ENCODE peak calls at places on chromosomes 4 and X, in six cellular contexts. A is SK-N-SH, O is neuronal stem cell, P is upper lobe of right lung, T is lung, S is tibial nerve. F is an unnamed sample.

GRCh38 chrX:2533424-2533823 is 32.6 kb upstream of the DHRSX start:
- DNase-seq in A (no peak), O (no peak), P (no peak), T (no peak), S (no peak), F (no peak)

GRCh38 chr4:133152330-133152791 is 3.3 kb downstream of the PCDH10 start:
- DNase-seq in A (no peak), O (no peak), P (no peak), T (no peak), S (no peak), F (peak; percentile 74)

GRCh38 chr4:152187693-152188092 is 348.2 kb downstream of the FBXW7 start:
- DNase-seq in A (no peak), O (no peak), P (no peak), T (no peak), S (no peak), F (no peak)

GRCh38 chr4:10333942-10334341 is 123.3 kb downstream of the ZNF518B start:
- DNase-seq in A (no peak), O (no peak), P (no peak), T (no peak), S (no peak), F (peak; percentile 86)

GRCh38 chr4:102500371-102501175 is 586 bp upstream of the NFKB1 start:
- DNase-seq in A (peak; percentile 73), O (peak; percentile 11), P (peak; percentile 77), T (peak; percentile 56), S (peak; percentile 45), F (peak; percentile 79)

GRCh38 chr4:53273726-53274125 is 92.1 kb downstream of the SCFD2 start:
- DNase-seq in A (no peak), O (no peak), P (no peak), T (no peak), S (no peak), F (no peak)

GRCh38 chr4:151905197-151905596 is 144.4 kb upstream of the GATB start:
- DNase-seq in A (no peak), O (no peak), P (no peak), T (no peak), S (no peak), F (no peak)

GRCh38 chr4:99693164-99693563 is 35.5 kb upstream of the C4orf54 start:
- DNase-seq in A (no peak), O (no peak), P (no peak), T (no peak), S (no peak), F (no peak)

GRCh38 chrX:104913348-104913747 is 307.1 kb downstream of the TEX13A start:
- DNase-seq in A (peak; percentile 8), O (peak; percentile 23), P (no peak), T (no peak), S (no peak), F (peak; percentile 36)

GRCh38 chr4:110533940-110534339 is 58.0 kb downstream of the ENPEP start:
- DNase-seq in A (no peak), O (no peak), P (no peak), T (no peak), S (no peak), F (no peak)

GRCh38 chr4:181659202-181659601 is 584.0 kb upstream of the TENM3 start:
- DNase-seq in A (no peak), O (no peak), P (no peak), T (no peak), S (no peak), F (no peak)

GRCh38 chr4:67020079-67020807 is 525.1 kb downstream of the CENPC start:
- DNase-seq in A (no peak), O (no peak), P (no peak), T (no peak), S (no peak), F (no peak)

GRCh38 chrX:153831435-153832150 is 1.2 kb upstream of the PDZD4 start:
- DNase-seq in A (no peak), O (no peak), P (no peak), T (no peak), S (no peak), F (peak; percentile 61)

GRCh38 chrX:55907968-55908607 is 190.5 kb downstream of the RRAGB start:
- DNase-seq in A (no peak), O (peak; percentile 37), P (peak; percentile 80), T (peak; percentile 48), S (no peak), F (peak; percentile 88)

GRCh38 chrX:38304010-38304409 is 23.3 kb downstream of the RPGR start:
- DNase-seq in A (no peak), O (no peak), P (no peak), T (no peak), S (no peak), F (peak; percentile 57)

GRCh38 chr4:159227984-159228383 is 125.1 kb downstream of the RAPGEF2 start:
- DNase-seq in A (peak; percentile 27), O (peak; percentile 43), P (peak; percentile 80), T (peak; percentile 81), S (peak; percentile 35), F (peak; percentile 70)

GRCh38 chr4:122602277-122603142 is 18.4 kb downstream of the IL21 start:
- DNase-seq in A (peak; percentile 8), O (peak; percentile 6), P (no peak), T (no peak), S (no peak), F (peak; percentile 54)

GRCh38 chr4:74120086-74120485 is 21.1 kb upstream of the CXCL2 start:
- DNase-seq in A (no peak), O (no peak), P (no peak), T (no peak), S (no peak), F (no peak)

GRCh38 chr4:179976777-179977176 is 2266.4 kb upstream of the TENM3 start:
- DNase-seq in A (no peak), O (no peak), P (no peak), T (no peak), S (no peak), F (no peak)

GRCh38 chr4:179981161-179981560 is 2262.0 kb upstream of the TENM3 start:
- DNase-seq in A (no peak), O (no peak), P (no peak), T (no peak), S (no peak), F (no peak)

GRCh38 chr4:179977378-179977777 is 2265.8 kb upstream of the TENM3 start:
- DNase-seq in A (no peak), O (no peak), P (no peak), T (no peak), S (no peak), F (no peak)
- H3K4me1 ChIP-seq in A (no peaks in the 10 kb centered on the region), O (no peaks in the 10 kb centered on the region), P (no peaks in the 10 kb centered on the region), T (no peaks in the 10 kb centered on the region), S (no peaks in the 10 kb centered on the region), F (no peaks in the 10 kb centered on the region)

GRCh38 chrX:111361751-111362150 is 50.2 kb downstream of the DCX start:
- DNase-seq in A (no peak), O (no peak), P (no peak), T (no peak), S (no peak), F (no peak)
- H3K27me3 ChIP-seq in A (no peaks in the 10 kb centered on the region), O (no peaks in the 10 kb centered on the region), P (no peaks in the 10 kb centered on the region), T (peaks cover 4% of the 10 kb centered on the region), S (peaks cover 19% of the 10 kb centered on the region), F (no peaks in the 10 kb centered on the region)

GRCh38 chr4:3702551-3703221 is 63.5 kb upstream of the ADRA2C start:
- DNase-seq in A (no peak), O (no peak), P (peak; percentile 57), T (no peak), S (peak; percentile 1), F (no peak)

GRCh38 chr4:3702084-3702521 is 64.1 kb upstream of the ADRA2C start:
- DNase-seq in A (no peak), O (no peak), P (no peak), T (no peak), S (peak; percentile 2), F (no peak)

GRCh38 chr4:3700736-3701135 is 65.4 kb upstream of the ADRA2C start:
- DNase-seq in A (no peak), O (no peak), P (peak; percentile 39), T (no peak), S (no peak), F (no peak)

GRCh38 chr4:3700223-3700622 is 66.0 kb upstream of the ADRA2C start:
- DNase-seq in A (no peak), O (no peak), P (peak; percentile 50), T (no peak), S (no peak), F (no peak)

DNA sequence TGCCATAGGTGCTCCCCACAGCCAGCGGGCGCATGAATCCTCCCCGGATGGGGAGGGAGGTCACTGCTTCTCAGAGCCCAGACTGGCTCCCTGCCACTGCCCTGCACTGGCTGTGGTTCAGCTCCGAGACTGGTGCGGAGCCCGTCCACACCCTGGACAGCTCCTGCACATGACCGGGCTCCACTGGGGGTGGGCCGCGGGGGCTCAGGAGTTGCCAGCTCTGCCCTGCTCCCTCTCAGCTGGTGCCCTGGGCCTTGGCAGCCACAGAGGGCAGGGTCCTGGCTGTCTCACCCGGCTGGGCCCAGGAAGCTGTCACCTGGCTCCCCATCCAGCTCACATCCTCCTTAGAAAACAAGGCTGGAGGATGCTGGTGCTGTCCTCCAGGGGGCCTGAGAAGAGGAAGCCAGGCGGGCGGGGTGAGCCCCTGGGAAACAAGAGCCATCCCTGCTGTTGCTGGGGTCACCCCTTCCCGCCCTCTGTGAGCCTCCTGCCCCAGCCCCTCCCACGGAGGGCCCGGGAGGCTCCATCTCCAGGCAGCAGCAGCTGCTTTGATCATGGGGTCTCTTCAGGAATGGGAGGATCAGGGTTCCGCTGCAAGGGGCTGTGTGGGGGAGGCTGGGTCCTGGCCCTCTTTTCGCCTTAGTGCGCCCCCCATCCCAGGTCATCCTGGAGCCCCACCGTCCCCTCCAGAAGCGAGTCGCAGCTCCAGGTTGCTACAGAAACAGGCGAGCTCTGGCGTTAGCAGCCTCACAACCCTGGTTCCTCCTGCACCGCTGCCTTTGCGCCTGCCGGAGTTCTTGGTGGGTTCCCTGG is 64.7 kb upstream of the ADRA2C start:
- DNase-seq in A (no peak), O (no peak), P (peak; percentile 55), T (no peak), S (no peak), F (no peak)
- H3K4me1 ChIP-seq in A (peaks cover 39% of the 10 kb centered on the region), O (peaks cover 8% of the 10 kb centered on the region), P (no peaks in the 10 kb centered on the region), T (no peaks in the 10 kb centered on the region), S (no peaks in the 10 kb centered on the region), F (no peaks in the 10 kb centered on the region)

GRCh38 chr4:174215055-174215454 is 68.4 kb downstream of the FBXO8 start:
- DNase-seq in A (no peak), O (no peak), P (no peak), T (no peak), S (no peak), F (no peak)
- H3K27me3 ChIP-seq in A (no peaks in the 10 kb centered on the region), O (peaks cover 99% of the 10 kb centered on the region), P (peaks cover 96% of the 10 kb centered on the region), T (peaks cover 4% of the 10 kb centered on the region), S (peaks cover 100% of the 10 kb centered on the region), F (peaks cover 100% of the 10 kb centered on the region)

F was measured in endodermal cell.